ENCODE peak calls at places on chromosomes 6 and 20, in eight cellular contexts. One of them, this sample, is unnamed.

GRCh38 chr6:8108031-8108660 is 5.8 kb upstream of the EEF1E1 start:
- DNase-seq in CD8-positive, alpha-beta memory T cell: no peak
- DNase-seq in body of pancreas: no peak
- DNase-seq in GM12878: no peak
- DNase-seq in cardiac muscle cell: no peak
- DNase-seq in mesendoderm: peak; percentile 15
- DNase-seq in neuronal stem cell: no peak
- DNase-seq in kidney: no peak
- DNase-seq in this sample: no peak

GRCh38 chr6:49030621-49031020 is 432.4 kb downstream of the MMUT start:
- DNase-seq in CD8-positive, alpha-beta memory T cell: no peak
- DNase-seq in body of pancreas: no peak
- DNase-seq in GM12878: no peak
- DNase-seq in cardiac muscle cell: no peak
- DNase-seq in mesendoderm: no peak
- DNase-seq in neuronal stem cell: no peak
- DNase-seq in kidney: no peak
- DNase-seq in this sample: no peak

GRCh38 chr6:88650029-88650619 is 313.3 kb downstream of the RNGTT start:
- DNase-seq in CD8-positive, alpha-beta memory T cell: no peak
- DNase-seq in body of pancreas: no peak
- DNase-seq in GM12878: peak; percentile 97
- DNase-seq in cardiac muscle cell: no peak
- DNase-seq in mesendoderm: no peak
- DNase-seq in neuronal stem cell: no peak
- DNase-seq in kidney: no peak
- DNase-seq in this sample: no peak

GRCh38 chr6:53322188-53323029 is 26.3 kb downstream of the ELOVL5 start:
- DNase-seq in CD8-positive, alpha-beta memory T cell: no peak
- DNase-seq in body of pancreas: no peak
- DNase-seq in GM12878: no peak
- DNase-seq in cardiac muscle cell: no peak
- DNase-seq in mesendoderm: peak; percentile 42
- DNase-seq in neuronal stem cell: no peak
- DNase-seq in kidney: no peak
- DNase-seq in this sample: no peak

GRCh38 chr6:125191916-125192609 is 38.5 kb downstream of the TPD52L1 start:
- DNase-seq in CD8-positive, alpha-beta memory T cell: peak; percentile 15
- DNase-seq in body of pancreas: peak; percentile 74
- DNase-seq in GM12878: peak; percentile 7
- DNase-seq in cardiac muscle cell: peak; percentile 42
- DNase-seq in mesendoderm: peak; percentile 95
- DNase-seq in neuronal stem cell: peak; percentile 31
- DNase-seq in kidney: no peak
- DNase-seq in this sample: peak; percentile 32

GRCh38 chr6:125271486-125272159 is 30.1 kb downstream of the HDDC2 start:
- DNase-seq in CD8-positive, alpha-beta memory T cell: no peak
- DNase-seq in body of pancreas: no peak
- DNase-seq in GM12878: no peak
- DNase-seq in cardiac muscle cell: no peak
- DNase-seq in mesendoderm: no peak
- DNase-seq in neuronal stem cell: no peak
- DNase-seq in kidney: no peak
- DNase-seq in this sample: no peak

GRCh38 chr20:46940616-46941015 is 46.0 kb downstream of the EYA2 start:
- DNase-seq in CD8-positive, alpha-beta memory T cell: no peak
- DNase-seq in body of pancreas: no peak
- DNase-seq in GM12878: no peak
- DNase-seq in cardiac muscle cell: no peak
- DNase-seq in mesendoderm: no peak
- DNase-seq in neuronal stem cell: no peak
- DNase-seq in kidney: no peak
- DNase-seq in this sample: no peak

GRCh38 chr20:33830371-33830770 is 19.2 kb downstream of the CHMP4B start:
- DNase-seq in CD8-positive, alpha-beta memory T cell: no peak
- DNase-seq in body of pancreas: peak; percentile 14
- DNase-seq in GM12878: no peak
- DNase-seq in cardiac muscle cell: no peak
- DNase-seq in mesendoderm: no peak
- DNase-seq in neuronal stem cell: no peak
- DNase-seq in kidney: no peak
- DNase-seq in this sample: no peak

GRCh38 chr20:14644698-14645097 is 307.3 kb upstream of the FLRT3 start:
- DNase-seq in CD8-positive, alpha-beta memory T cell: no peak
- DNase-seq in body of pancreas: no peak
- DNase-seq in GM12878: no peak
- DNase-seq in cardiac muscle cell: no peak
- DNase-seq in mesendoderm: no peak
- DNase-seq in neuronal stem cell: no peak
- DNase-seq in kidney: no peak
- DNase-seq in this sample: no peak

GRCh38 chr6:25369450-25370086 is 90.4 kb downstream of the CARMIL1 start:
- DNase-seq in CD8-positive, alpha-beta memory T cell: no peak
- DNase-seq in body of pancreas: peak; percentile 52
- DNase-seq in GM12878: no peak
- DNase-seq in cardiac muscle cell: no peak
- DNase-seq in mesendoderm: peak; percentile 81
- DNase-seq in neuronal stem cell: no peak
- DNase-seq in kidney: no peak
- DNase-seq in this sample: peak; percentile 67

GRCh38 chr6:83071707-83072106 is 4.2 kb downstream of the DOP1A start:
- DNase-seq in CD8-positive, alpha-beta memory T cell: no peak
- DNase-seq in body of pancreas: no peak
- DNase-seq in GM12878: no peak
- DNase-seq in cardiac muscle cell: no peak
- DNase-seq in mesendoderm: no peak
- DNase-seq in neuronal stem cell: no peak
- DNase-seq in kidney: no peak
- DNase-seq in this sample: no peak

GRCh38 chr6:168690271-168690670 is 249.3 kb downstream of the SMOC2 start:
- DNase-seq in CD8-positive, alpha-beta memory T cell: no peak
- DNase-seq in body of pancreas: no peak
- DNase-seq in GM12878: no peak
- DNase-seq in cardiac muscle cell: no peak
- DNase-seq in mesendoderm: no peak
- DNase-seq in neuronal stem cell: no peak
- DNase-seq in kidney: no peak
- DNase-seq in this sample: no peak

GRCh38 chr6:36673882-36674281 is 4.6 kb upstream of the CDKN1A start:
- DNase-seq in CD8-positive, alpha-beta memory T cell: no peak
- DNase-seq in body of pancreas: no peak
- DNase-seq in GM12878: no peak
- DNase-seq in cardiac muscle cell: no peak
- DNase-seq in mesendoderm: no peak
- DNase-seq in neuronal stem cell: no peak
- DNase-seq in kidney: no peak
- DNase-seq in this sample: no peak

GRCh38 chr20:24672886-24673677 is 203.7 kb downstream of the SYNDIG1 start:
- DNase-seq in CD8-positive, alpha-beta memory T cell: no peak
- DNase-seq in body of pancreas: no peak
- DNase-seq in GM12878: no peak
- DNase-seq in cardiac muscle cell: no peak
- DNase-seq in mesendoderm: peak; percentile 77
- DNase-seq in neuronal stem cell: no peak
- DNase-seq in kidney: peak; percentile 29
- DNase-seq in this sample: no peak

GRCh38 chr20:44106615-44107014 is 80.4 kb downstream of the JPH2 start:
- DNase-seq in CD8-positive, alpha-beta memory T cell: no peak
- DNase-seq in body of pancreas: no peak
- DNase-seq in GM12878: no peak
- DNase-seq in cardiac muscle cell: no peak
- DNase-seq in mesendoderm: no peak
- DNase-seq in neuronal stem cell: no peak
- DNase-seq in kidney: no peak
- DNase-seq in this sample: no peak

GRCh38 chr6:6407061-6407723 is 86.7 kb upstream of the F13A1 start:
- DNase-seq in CD8-positive, alpha-beta memory T cell: no peak
- DNase-seq in body of pancreas: no peak
- DNase-seq in GM12878: peak; percentile 97
- DNase-seq in cardiac muscle cell: no peak
- DNase-seq in mesendoderm: no peak
- DNase-seq in neuronal stem cell: no peak
- DNase-seq in kidney: no peak
- DNase-seq in this sample: no peak

GRCh38 chr6:45543298-45544235 is 165.8 kb upstream of the SUPT3H start:
- DNase-seq in CD8-positive, alpha-beta memory T cell: no peak
- DNase-seq in body of pancreas: no peak
- DNase-seq in GM12878: no peak
- DNase-seq in cardiac muscle cell: no peak
- DNase-seq in mesendoderm: no peak
- DNase-seq in neuronal stem cell: no peak
- DNase-seq in kidney: no peak
- DNase-seq in this sample: no peak

GRCh38 chr6:132537145-132537544 is 932 bp upstream of the TAAR9 start:
- DNase-seq in CD8-positive, alpha-beta memory T cell: no peak
- DNase-seq in body of pancreas: no peak
- DNase-seq in GM12878: no peak
- DNase-seq in cardiac muscle cell: no peak
- DNase-seq in mesendoderm: no peak
- DNase-seq in neuronal stem cell: no peak
- DNase-seq in kidney: no peak
- DNase-seq in this sample: no peak

GRCh38 chr20:58852559-58853271 is at the start of gene GNAS:
- DNase-seq in CD8-positive, alpha-beta memory T cell: no peak
- DNase-seq in body of pancreas: peak; percentile 69
- DNase-seq in GM12878: no peak
- DNase-seq in cardiac muscle cell: peak; percentile 82
- DNase-seq in mesendoderm: peak; percentile 92
- DNase-seq in neuronal stem cell: peak; percentile 72
- DNase-seq in kidney: peak; percentile 77
- DNase-seq in this sample: peak; percentile 43

GRCh38 chr20:58851221-58851968 is 693 bp upstream of the GNAS-AS1 start:
- DNase-seq in CD8-positive, alpha-beta memory T cell: no peak
- DNase-seq in body of pancreas: no peak
- DNase-seq in GM12878: no peak
- DNase-seq in cardiac muscle cell: no peak
- DNase-seq in mesendoderm: no peak
- DNase-seq in neuronal stem cell: no peak
- DNase-seq in kidney: no peak
- DNase-seq in this sample: no peak

GRCh38 chr20:58853466-58853865 is 950 bp downstream of the GNAS start:
- DNase-seq in CD8-positive, alpha-beta memory T cell: no peak
- DNase-seq in body of pancreas: no peak
- DNase-seq in GM12878: no peak
- DNase-seq in cardiac muscle cell: no peak
- DNase-seq in mesendoderm: no peak
- DNase-seq in neuronal stem cell: no peak
- DNase-seq in kidney: no peak
- DNase-seq in this sample: no peak

GRCh38 chr20:58851969-58852458 is 502 bp upstream of the GNAS start:
- DNase-seq in CD8-positive, alpha-beta memory T cell: no peak
- DNase-seq in body of pancreas: no peak
- DNase-seq in GM12878: no peak
- DNase-seq in cardiac muscle cell: no peak
- DNase-seq in mesendoderm: no peak
- DNase-seq in neuronal stem cell: no peak
- DNase-seq in kidney: no peak
- DNase-seq in this sample: no peak

GRCh38 chr20:58850693-58851174 is at the start of gene GNAS-AS1:
- DNase-seq in CD8-positive, alpha-beta memory T cell: peak; percentile 63
- DNase-seq in body of pancreas: peak; percentile 86
- DNase-seq in GM12878: peak; percentile 53
- DNase-seq in cardiac muscle cell: peak; percentile 86
- DNase-seq in mesendoderm: peak; percentile 96
- DNase-seq in neuronal stem cell: peak; percentile 78
- DNase-seq in kidney: peak; percentile 86
- DNase-seq in this sample: peak; percentile 78
- H3K27ac ChIP-seq in CD8-positive, alpha-beta memory T cell: no peak within 1 kb of the TSS
- H3K27ac ChIP-seq in body of pancreas: no peak within 1 kb of the TSS
- H3K27ac ChIP-seq in GM12878: peak within 1 kb of the TSS; percentile 39
- H3K27ac ChIP-seq in cardiac muscle cell: no peak within 1 kb of the TSS
- H3K27ac ChIP-seq in mesendoderm: no peak within 1 kb of the TSS
- H3K27ac ChIP-seq in neuronal stem cell: no peak within 1 kb of the TSS
- H3K27ac ChIP-seq in kidney: no peak within 1 kb of the TSS
- H3K27ac ChIP-seq in this sample: no peak within 1 kb of the TSS

GRCh38 chr6:105174512-105174911 is 5.3 kb downstream of the POPDC3 start:
- DNase-seq in CD8-positive, alpha-beta memory T cell: no peak
- DNase-seq in body of pancreas: no peak
- DNase-seq in GM12878: no peak
- DNase-seq in cardiac muscle cell: no peak
- DNase-seq in mesendoderm: no peak
- DNase-seq in neuronal stem cell: no peak
- DNase-seq in kidney: no peak
- DNase-seq in this sample: no peak
- H3K4me3 ChIP-seq in CD8-positive, alpha-beta memory T cell: no peak overlapping the region
- H3K4me3 ChIP-seq in body of pancreas: no peak overlapping the region
- H3K4me3 ChIP-seq in GM12878: no peak overlapping the region
- H3K4me3 ChIP-seq in cardiac muscle cell: no peak overlapping the region
- H3K4me3 ChIP-seq in mesendoderm: no peak overlapping the region
- H3K4me3 ChIP-seq in neuronal stem cell: no peak overlapping the region
- H3K4me3 ChIP-seq in kidney: no peak overlapping the region
- H3K4me3 ChIP-seq in this sample: no peak overlapping the region

GRCh38 chr6:163404825-163405265 is 9.7 kb upstream of the QKI start:
- DNase-seq in CD8-positive, alpha-beta memory T cell: no peak
- DNase-seq in body of pancreas: peak; percentile 14
- DNase-seq in GM12878: no peak
- DNase-seq in cardiac muscle cell: peak; percentile 35
- DNase-seq in mesendoderm: peak; percentile 31
- DNase-seq in neuronal stem cell: no peak
- DNase-seq in kidney: no peak
- DNase-seq in this sample: no peak
- H3K27ac ChIP-seq in CD8-positive, alpha-beta memory T cell: no peak overlapping the region
- H3K27ac ChIP-seq in body of pancreas: peak overlapping the region; percentile 74
- H3K27ac ChIP-seq in GM12878: no peak overlapping the region
- H3K27ac ChIP-seq in cardiac muscle cell: peak overlapping the region; percentile 85
- H3K27ac ChIP-seq in mesendoderm: no peak overlapping the region
- H3K27ac ChIP-seq in neuronal stem cell: no peak overlapping the region
- H3K27ac ChIP-seq in kidney: peak overlapping the region; percentile 53
- H3K27ac ChIP-seq in this sample: no peak overlapping the region

GRCh38 chr6:44219815-44220784 is 3.3 kb upstream of the SLC29A1 start:
- DNase-seq in CD8-positive, alpha-beta memory T cell: no peak
- DNase-seq in body of pancreas: no peak
- DNase-seq in GM12878: no peak
- DNase-seq in cardiac muscle cell: no peak
- DNase-seq in mesendoderm: no peak
- DNase-seq in neuronal stem cell: no peak
- DNase-seq in kidney: peak; percentile 43
- DNase-seq in this sample: no peak
- H3K4me3 ChIP-seq in CD8-positive, alpha-beta memory T cell: no peak overlapping the region
- H3K4me3 ChIP-seq in body of pancreas: peak overlapping the region; percentile 2
- H3K4me3 ChIP-seq in GM12878: peak overlapping the region; percentile 58
- H3K4me3 ChIP-seq in cardiac muscle cell: peak overlapping the region; percentile 55
- H3K4me3 ChIP-seq in mesendoderm: no peak overlapping the region
- H3K4me3 ChIP-seq in neuronal stem cell: peak overlapping the region; percentile 8
- H3K4me3 ChIP-seq in kidney: peak overlapping the region; percentile 65
- H3K4me3 ChIP-seq in this sample: no peak overlapping the region

GRCh38 chr6:12339808-12340487 is 49.8 kb downstream of the EDN1 start:
- DNase-seq in CD8-positive, alpha-beta memory T cell: no peak
- DNase-seq in body of pancreas: no peak
- DNase-seq in GM12878: no peak
- DNase-seq in cardiac muscle cell: no peak
- DNase-seq in mesendoderm: no peak
- DNase-seq in neuronal stem cell: no peak
- DNase-seq in kidney: no peak
- DNase-seq in this sample: no peak
- H3K27ac ChIP-seq in CD8-positive, alpha-beta memory T cell: no peak overlapping the region
- H3K27ac ChIP-seq in body of pancreas: peak overlapping the region; percentile 17
- H3K27ac ChIP-seq in GM12878: no peak overlapping the region
- H3K27ac ChIP-seq in cardiac muscle cell: no peak overlapping the region
- H3K27ac ChIP-seq in mesendoderm: no peak overlapping the region
- H3K27ac ChIP-seq in neuronal stem cell: no peak overlapping the region
- H3K27ac ChIP-seq in kidney: no peak overlapping the region
- H3K27ac ChIP-seq in this sample: no peak overlapping the region

GRCh38 chr6:20211037-20211940 is 980 bp downstream of the MBOAT1 start:
- DNase-seq in CD8-positive, alpha-beta memory T cell: no peak
- DNase-seq in body of pancreas: peak; percentile 46
- DNase-seq in GM12878: no peak
- DNase-seq in cardiac muscle cell: no peak
- DNase-seq in mesendoderm: peak; percentile 87
- DNase-seq in neuronal stem cell: no peak
- DNase-seq in kidney: no peak
- DNase-seq in this sample: no peak
- H3K4me3 ChIP-seq in CD8-positive, alpha-beta memory T cell: peak overlapping the region; percentile 60
- H3K4me3 ChIP-seq in body of pancreas: peak overlapping the region; percentile 47
- H3K4me3 ChIP-seq in GM12878: peak overlapping the region; percentile 82
- H3K4me3 ChIP-seq in cardiac muscle cell: peak overlapping the region; percentile 50
- H3K4me3 ChIP-seq in mesendoderm: peak overlapping the region; percentile 66
- H3K4me3 ChIP-seq in neuronal stem cell: no peak overlapping the region
- H3K4me3 ChIP-seq in kidney: peak overlapping the region; percentile 73
- H3K4me3 ChIP-seq in this sample: peak overlapping the region; percentile 73